ENCODE peak calls at places on chromosome 17, in nine cellular contexts. One of them, this sample, is unnamed.
A peak's percentile ranks its signal among the peaks of the same experiment; 100 is the strongest.

GRCh38 chr17:82568997-82569393 is 49.5 kb downstream of the FOXK2 start:
- DNase-seq in AG09309: no peak
- DNase-seq in progenitor cell of endocrine pancreas: no peak
- DNase-seq in omental fat pad: no peak
- DNase-seq in hepatocyte: no peak
- DNase-seq in kidney glomerular epithelial cell: no peak
- DNase-seq in posterior cingulate gyrus: no peak
- DNase-seq in NCI-H1048: no peak
- DNase-seq in NCI-H510A treated with DMSO at 0.1 percent for 48 hours: no peak
- DNase-seq in this sample: no peak

GRCh38 chr17:8964801-8965393 is 610 bp downstream of the PIK3R5 start:
- DNase-seq in progenitor cell of endocrine pancreas: no peak
- DNase-seq in NCI-H1048: no peak
- DNase-seq in hepatocyte: no peak
- DNase-seq in posterior cingulate gyrus: no peak
- DNase-seq in NCI-H510A treated with DMSO at 0.1 percent for 48 hours: no peak
- DNase-seq in omental fat pad: no peak
- DNase-seq in AG09309: no peak
- DNase-seq in kidney glomerular epithelial cell: no peak
- DNase-seq in this sample: no peak

GRCh38 chr17:1312261-1312870 is 32.9 kb downstream of the TRARG1 start:
- DNase-seq in progenitor cell of endocrine pancreas: peak; percentile 33
- DNase-seq in kidney glomerular epithelial cell: no peak
- DNase-seq in AG09309: no peak
- DNase-seq in NCI-H1048: no peak
- DNase-seq in NCI-H510A treated with DMSO at 0.1 percent for 48 hours: no peak
- DNase-seq in omental fat pad: no peak
- DNase-seq in posterior cingulate gyrus: no peak
- DNase-seq in hepatocyte: peak; percentile 58
- DNase-seq in this sample: no peak

GRCh38 chr17:81951785-81952684 is 5.0 kb upstream of the MYADML2 start:
- DNase-seq in NCI-H510A treated with DMSO at 0.1 percent for 48 hours: no peak
- DNase-seq in progenitor cell of endocrine pancreas: no peak
- DNase-seq in omental fat pad: no peak
- DNase-seq in kidney glomerular epithelial cell: no peak
- DNase-seq in AG09309: no peak
- DNase-seq in posterior cingulate gyrus: no peak
- DNase-seq in NCI-H1048: no peak
- DNase-seq in hepatocyte: no peak
- DNase-seq in this sample: no peak

GRCh38 chr17:8062435-8062806 is 23.6 kb downstream of the ALOX15B start:
- DNase-seq in NCI-H510A treated with DMSO at 0.1 percent for 48 hours: no peak
- DNase-seq in omental fat pad: no peak
- DNase-seq in AG09309: no peak
- DNase-seq in posterior cingulate gyrus: no peak
- DNase-seq in kidney glomerular epithelial cell: no peak
- DNase-seq in progenitor cell of endocrine pancreas: no peak
- DNase-seq in hepatocyte: no peak
- DNase-seq in NCI-H1048: no peak
- DNase-seq in this sample: no peak

GRCh38 chr17:15516150-15516549 is 47.1 kb downstream of the TVP23C start:
- DNase-seq in progenitor cell of endocrine pancreas: no peak
- DNase-seq in NCI-H1048: no peak
- DNase-seq in omental fat pad: no peak
- DNase-seq in NCI-H510A treated with DMSO at 0.1 percent for 48 hours: no peak
- DNase-seq in AG09309: no peak
- DNase-seq in kidney glomerular epithelial cell: no peak
- DNase-seq in posterior cingulate gyrus: no peak
- DNase-seq in hepatocyte: no peak
- DNase-seq in this sample: no peak

GRCh38 chr17:8152112-8152775 is at the start of gene PER1:
- DNase-seq in omental fat pad: peak; percentile 89
- DNase-seq in AG09309: peak; percentile 78
- DNase-seq in posterior cingulate gyrus: peak; percentile 98
- DNase-seq in NCI-H1048: peak; percentile 82
- DNase-seq in hepatocyte: peak; percentile 97
- DNase-seq in kidney glomerular epithelial cell: peak; percentile 75
- DNase-seq in NCI-H510A treated with DMSO at 0.1 percent for 48 hours: peak; percentile 95
- DNase-seq in progenitor cell of endocrine pancreas: peak; percentile 77
- DNase-seq in this sample: peak; percentile 99

GRCh38 chr17:82022310-82022980 is at the start of gene CENPX:
- DNase-seq in kidney glomerular epithelial cell: no peak
- DNase-seq in hepatocyte: no peak
- DNase-seq in posterior cingulate gyrus: no peak
- DNase-seq in omental fat pad: no peak
- DNase-seq in NCI-H1048: no peak
- DNase-seq in AG09309: no peak
- DNase-seq in NCI-H510A treated with DMSO at 0.1 percent for 48 hours: no peak
- DNase-seq in progenitor cell of endocrine pancreas: peak; percentile 47
- DNase-seq in this sample: no peak

GRCh38 chr17:47188266-47188665 is 829 bp downstream of the CDC27 start:
- DNase-seq in posterior cingulate gyrus: no peak
- DNase-seq in kidney glomerular epithelial cell: peak; percentile 32
- DNase-seq in omental fat pad: no peak
- DNase-seq in NCI-H1048: no peak
- DNase-seq in hepatocyte: no peak
- DNase-seq in NCI-H510A treated with DMSO at 0.1 percent for 48 hours: no peak
- DNase-seq in AG09309: no peak
- DNase-seq in progenitor cell of endocrine pancreas: no peak
- DNase-seq in this sample: no peak

GRCh38 chr17:58446086-58446485 is 28.8 kb upstream of the RNF43 start:
- DNase-seq in omental fat pad: no peak
- DNase-seq in posterior cingulate gyrus: no peak
- DNase-seq in hepatocyte: no peak
- DNase-seq in progenitor cell of endocrine pancreas: no peak
- DNase-seq in NCI-H510A treated with DMSO at 0.1 percent for 48 hours: no peak
- DNase-seq in kidney glomerular epithelial cell: no peak
- DNase-seq in NCI-H1048: no peak
- DNase-seq in AG09309: no peak
- DNase-seq in this sample: no peak

GRCh38 chr17:80857721-80858171 is 133.9 kb upstream of the CHMP6 start:
- DNase-seq in NCI-H1048: no peak
- DNase-seq in NCI-H510A treated with DMSO at 0.1 percent for 48 hours: no peak
- DNase-seq in kidney glomerular epithelial cell: no peak
- DNase-seq in posterior cingulate gyrus: no peak
- DNase-seq in hepatocyte: no peak
- DNase-seq in progenitor cell of endocrine pancreas: no peak
- DNase-seq in omental fat pad: no peak
- DNase-seq in AG09309: no peak
- DNase-seq in this sample: peak; percentile 55

GRCh38 chr17:4008082-4008435 is 43.8 kb upstream of the ATP2A3 start:
- DNase-seq in AG09309: no peak
- DNase-seq in NCI-H510A treated with DMSO at 0.1 percent for 48 hours: no peak
- DNase-seq in posterior cingulate gyrus: no peak
- DNase-seq in NCI-H1048: no peak
- DNase-seq in progenitor cell of endocrine pancreas: no peak
- DNase-seq in kidney glomerular epithelial cell: no peak
- DNase-seq in omental fat pad: no peak
- DNase-seq in hepatocyte: no peak
- DNase-seq in this sample: peak; percentile 16

GRCh38 chr17:82212331-82213250 is at the start of gene CCDC57:
- DNase-seq in kidney glomerular epithelial cell: peak; percentile 32
- DNase-seq in hepatocyte: peak; percentile 92
- DNase-seq in omental fat pad: no peak
- DNase-seq in AG09309: no peak
- DNase-seq in posterior cingulate gyrus: peak; percentile 78
- DNase-seq in progenitor cell of endocrine pancreas: peak; percentile 77
- DNase-seq in NCI-H1048: peak; percentile 23
- DNase-seq in NCI-H510A treated with DMSO at 0.1 percent for 48 hours: peak; percentile 34
- DNase-seq in this sample: no peak

GRCh38 chr17:75679706-75680201 is 12.6 kb downstream of the SAP30BP start:
- DNase-seq in omental fat pad: no peak
- DNase-seq in NCI-H1048: no peak
- DNase-seq in NCI-H510A treated with DMSO at 0.1 percent for 48 hours: no peak
- DNase-seq in posterior cingulate gyrus: peak; percentile 58
- DNase-seq in AG09309: no peak
- DNase-seq in kidney glomerular epithelial cell: no peak
- DNase-seq in hepatocyte: peak; percentile 41
- DNase-seq in progenitor cell of endocrine pancreas: no peak
- DNase-seq in this sample: no peak

GRCh38 chr17:6856054-6856453 is 24.5 kb upstream of the TEKT1 start:
- DNase-seq in AG09309: no peak
- DNase-seq in omental fat pad: no peak
- DNase-seq in NCI-H510A treated with DMSO at 0.1 percent for 48 hours: no peak
- DNase-seq in hepatocyte: no peak
- DNase-seq in NCI-H1048: no peak
- DNase-seq in progenitor cell of endocrine pancreas: no peak
- DNase-seq in posterior cingulate gyrus: no peak
- DNase-seq in kidney glomerular epithelial cell: no peak
- DNase-seq in this sample: no peak

GRCh38 chr17:76381633-76382304 is 2.6 kb upstream of the SPHK1 start:
- DNase-seq in omental fat pad: no peak
- DNase-seq in NCI-H510A treated with DMSO at 0.1 percent for 48 hours: no peak
- DNase-seq in AG09309: no peak
- DNase-seq in posterior cingulate gyrus: no peak
- DNase-seq in progenitor cell of endocrine pancreas: no peak
- DNase-seq in hepatocyte: no peak
- DNase-seq in kidney glomerular epithelial cell: no peak
- DNase-seq in NCI-H1048: no peak
- DNase-seq in this sample: no peak

GRCh38 chr17:64180674-64181073 is 50.7 kb upstream of the ERN1 start:
- DNase-seq in omental fat pad: no peak
- DNase-seq in NCI-H510A treated with DMSO at 0.1 percent for 48 hours: no peak
- DNase-seq in AG09309: no peak
- DNase-seq in progenitor cell of endocrine pancreas: no peak
- DNase-seq in hepatocyte: no peak
- DNase-seq in NCI-H1048: no peak
- DNase-seq in posterior cingulate gyrus: no peak
- DNase-seq in kidney glomerular epithelial cell: no peak
- DNase-seq in this sample: no peak

GRCh38 chr17:41648411-41649195 is 24.2 kb upstream of the KRT17 start:
- DNase-seq in kidney glomerular epithelial cell: peak; percentile 63
- DNase-seq in NCI-H1048: peak; percentile 57
- DNase-seq in NCI-H510A treated with DMSO at 0.1 percent for 48 hours: peak; percentile 70
- DNase-seq in AG09309: no peak
- DNase-seq in posterior cingulate gyrus: peak; percentile 86
- DNase-seq in progenitor cell of endocrine pancreas: peak; percentile 87
- DNase-seq in hepatocyte: peak; percentile 93
- DNase-seq in omental fat pad: peak; percentile 67
- DNase-seq in this sample: peak; percentile 92

GRCh38 chr17:69492410-69493071 is 78.0 kb downstream of the MAP2K6 start:
- DNase-seq in NCI-H1048: no peak
- DNase-seq in AG09309: no peak
- DNase-seq in progenitor cell of endocrine pancreas: no peak
- DNase-seq in omental fat pad: no peak
- DNase-seq in NCI-H510A treated with DMSO at 0.1 percent for 48 hours: no peak
- DNase-seq in hepatocyte: peak; percentile 40
- DNase-seq in posterior cingulate gyrus: no peak
- DNase-seq in kidney glomerular epithelial cell: no peak
- DNase-seq in this sample: no peak

GRCh38 chr17:68509151-68510057 is 2.8 kb upstream of the PRKAR1A start:
- DNase-seq in omental fat pad: no peak
- DNase-seq in hepatocyte: no peak
- DNase-seq in kidney glomerular epithelial cell: no peak
- DNase-seq in NCI-H510A treated with DMSO at 0.1 percent for 48 hours: peak; percentile 97
- DNase-seq in AG09309: no peak
- DNase-seq in posterior cingulate gyrus: no peak
- DNase-seq in progenitor cell of endocrine pancreas: no peak
- DNase-seq in NCI-H1048: no peak
- DNase-seq in this sample: no peak